ENCODE peak calls at places on chromosomes 2 and 18, in five cellular contexts. S is breast epithelium; D is activated effector memory CD4-positive, alpha-beta T cell treated with Interleukin-2 at 50 U/mL for 16 hours; I is GM19239; N is heart left ventricle. F is an unnamed sample.

GRCh38 chr2:233979748-233980147 is 62.6 kb downstream of the TRPM8 start:
- DNase-seq in S (no peak), D (no peak), I (no peak), N (no peak), F (no peak)

GRCh38 chr2:208373460-208374089 is 33.0 kb upstream of the PTH2R start:
- DNase-seq in S (no peak), D (no peak), I (peak), N (no peak), F (peak)

GRCh38 chr18:37869051-37869450 is 303.5 kb upstream of the CELF4 start:
- DNase-seq in S (no peak), D (no peak), I (no peak), N (no peak), F (no peak)

GRCh38 chr18:13661779-13662271 is 64.5 kb downstream of the FAM210A start:
- DNase-seq in S (no peak), D (no peak), I (no peak), N (no peak), F (peak)

GRCh38 chr2:214800180-214800579 is 9.3 kb downstream of the BARD1 start:
- DNase-seq in S (no peak), D (no peak), I (no peak), N (no peak), F (no peak)

GRCh38 chr2:62194558-62195420 is 1.1 kb upstream of the B3GNT2 start:
- DNase-seq in S (no peak), D (no peak), I (no peak), N (peak), F (no peak)

GRCh38 chr18:35582899-35583558 is 1.5 kb downstream of the GALNT1 start:
- DNase-seq in S (no peak), D (no peak), I (no peak), N (no peak), F (no peak)

GRCh38 chr18:11669271-11669947 is 19.7 kb upstream of the GNAL start:
- DNase-seq in S (no peak), D (no peak), I (no peak), N (no peak), F (no peak)

GRCh38 chr2:171389325-171389724 is 44.5 kb downstream of the METTL8 start:
- DNase-seq in S (no peak), D (no peak), I (no peak), N (no peak), F (no peak)

GRCh38 chr18:56315363-56315762 is 323.0 kb downstream of the TXNL1 start:
- DNase-seq in S (no peak), D (no peak), I (no peak), N (no peak), F (no peak)

GRCh38 chr2:12465631-12466135 is 251.1 kb upstream of the TRIB2 start:
- DNase-seq in S (no peak), D (no peak), I (no peak), N (no peak), F (no peak)

GRCh38 chr2:45888167-45888566 is 236.7 kb downstream of the PRKCE start:
- DNase-seq in S (no peak), D (no peak), I (no peak), N (no peak), F (peak)

GRCh38 chr2:105521176-105521575 is 122.3 kb upstream of the FHL2 start:
- DNase-seq in S (no peak), D (no peak), I (no peak), N (no peak), F (no peak)

GRCh38 chr2:74887445-74887951 is 53.6 kb downstream of the HK2 start:
- DNase-seq in S (no peak), D (no peak), I (no peak), N (no peak), F (no peak)

F was measured in fibroblast of the conjunctiva.